ENCODE peak calls at places on chromosomes 16 and 17, in six cellular contexts. L is IMR-90, R is GM12878, M is A549, K is K562, T is SK-N-SH. B is an unnamed sample.

GRCh38 chr17:21689604-21690003 is 2.7 kb upstream of the KCNJ18 start:
- DNase-seq in L (peak), R (no peak), M (peak), K (no peak), T (no peak), B (no peak)

GRCh38 chr17:78736526-78737079 is 45.5 kb downstream of the CYTH1 start:
- DNase-seq in L (no peak), R (no peak), M (peak), K (peak), T (no peak), B (no peak)

GRCh38 chr16:608019-608418 is 18.2 kb downstream of the RAB40C start:
- DNase-seq in L (no peak), R (no peak), M (no peak), K (no peak), T (no peak), B (no peak)

GRCh38 chr17:62708587-62708986 is 81.1 kb downstream of the MRC2 start:
- DNase-seq in L (no peak), R (no peak), M (no peak), K (no peak), T (no peak), B (no peak)

GRCh38 chr17:42227849-42228696 is 33.8 kb upstream of the GHDC start:
- DNase-seq in L (peak), R (no peak), M (no peak), K (no peak), T (no peak), B (no peak)

GRCh38 chr16:27298132-27298531 is 15.6 kb upstream of the IL4R start:
- DNase-seq in L (no peak), R (no peak), M (no peak), K (no peak), T (no peak), B (no peak)

GRCh38 chr16:49658491-49658890 is 197.4 kb downstream of the ZNF423 start:
- DNase-seq in L (no peak), R (no peak), M (no peak), K (no peak), T (no peak), B (no peak)

GRCh38 chr17:78679495-78680395 is 102.3 kb downstream of the CYTH1 start:
- DNase-seq in L (no peak), R (no peak), M (no peak), K (no peak), T (no peak), B (no peak)

GRCh38 chr16:19884611-19885455 is at the start of gene GPRC5B:
- DNase-seq in L (peak), R (no peak), M (peak), K (peak), T (peak), B (no peak)

GRCh38 chr17:4472281-4472680 is 26.4 kb upstream of the SPNS2 start:
- DNase-seq in L (no peak), R (no peak), M (no peak), K (no peak), T (no peak), B (no peak)

GRCh38 chr17:28738680-28739384 is 5.0 kb upstream of the TRAF4 start:
- DNase-seq in L (no peak), R (peak), M (no peak), K (no peak), T (no peak), B (no peak)

GRCh38 chr16:10992112-10992511 is 47.7 kb downstream of the CLEC16A start:
- DNase-seq in L (peak), R (no peak), M (no peak), K (no peak), T (no peak), B (no peak)

GRCh38 chr16:86931410-86931941 is 353.1 kb downstream of the FOXL1 start:
- DNase-seq in L (peak), R (no peak), M (no peak), K (peak), T (no peak), B (no peak)
- TF ChIP-seq SMC3 in L (no peak), R (no peak), M (no peak), K (no peak), T (no peak), B (no peak)

GRCh38 chr17:81341347-81342061 is 46.4 kb upstream of the SLC38A10 start:
- DNase-seq in L (no peak), R (no peak), M (no peak), K (no peak), T (no peak), B (no peak)

GRCh38 chr17:81342700-81343070 is 47.6 kb upstream of the SLC38A10 start:
- DNase-seq in L (no peak), R (no peak), M (no peak), K (no peak), T (no peak), B (no peak)

GRCh38 chr17:81339502-81340296 is 44.6 kb upstream of the SLC38A10 start:
- DNase-seq in L (no peak), R (no peak), M (peak), K (no peak), T (no peak), B (peak)

GRCh38 chr17:81340606-81341346 is 45.7 kb upstream of the SLC38A10 start:
- DNase-seq in L (no peak), R (no peak), M (no peak), K (no peak), T (peak), B (no peak)

GRCh38 chr17:81342062-81342699 is 47.1 kb upstream of the SLC38A10 start:
- DNase-seq in L (no peak), R (no peak), M (no peak), K (no peak), T (no peak), B (no peak)
- TF ChIP-seq RAD21 in L (no peak), R (no peak), M (no peak), K (no peak), T (no peak), B (no peak)

DNA sequence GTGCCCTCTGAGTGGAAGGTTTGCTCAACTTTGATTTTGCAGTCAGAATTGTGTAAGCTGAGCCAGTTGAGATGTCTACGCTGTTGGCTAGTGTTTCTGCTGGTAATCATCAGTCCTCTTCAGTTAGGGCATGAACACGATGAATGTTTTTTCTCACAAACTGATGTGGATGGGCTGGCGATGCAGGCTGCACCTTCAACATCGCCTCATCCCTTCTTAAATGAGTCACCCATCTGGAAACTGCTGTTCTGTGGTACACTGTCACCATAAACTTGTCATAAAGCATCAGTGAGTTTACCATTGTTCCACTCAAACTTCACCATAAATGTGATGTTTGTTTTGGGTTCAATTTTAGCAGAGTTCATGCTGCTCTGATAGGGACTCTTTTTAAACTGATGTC is 8.4 kb downstream of the C16orf95 start:
- DNase-seq in L (no peak), R (no peak), M (no peak), K (no peak), T (no peak), B (no peak)
- TF ChIP-seq SMC3 in L (no peak), R (no peak), M (no peak), K (no peak), T (no peak), B (no peak)

GRCh38 chr16:84740596-84741071 is 40.8 kb downstream of the USP10 start:
- DNase-seq in L (no peak), R (no peak), M (no peak), K (no peak), T (no peak), B (peak)

GRCh38 chr16:84739349-84740124 is 39.7 kb downstream of the USP10 start:
- DNase-seq in L (peak), R (no peak), M (no peak), K (no peak), T (no peak), B (peak)

GRCh38 chr16:84746231-84746630 is 46.4 kb downstream of the USP10 start:
- DNase-seq in L (no peak), R (no peak), M (no peak), K (no peak), T (no peak), B (no peak)

GRCh38 chr16:84741351-84741791 is 41.6 kb downstream of the USP10 start:
- DNase-seq in L (peak), R (no peak), M (no peak), K (no peak), T (no peak), B (no peak)

DNA sequence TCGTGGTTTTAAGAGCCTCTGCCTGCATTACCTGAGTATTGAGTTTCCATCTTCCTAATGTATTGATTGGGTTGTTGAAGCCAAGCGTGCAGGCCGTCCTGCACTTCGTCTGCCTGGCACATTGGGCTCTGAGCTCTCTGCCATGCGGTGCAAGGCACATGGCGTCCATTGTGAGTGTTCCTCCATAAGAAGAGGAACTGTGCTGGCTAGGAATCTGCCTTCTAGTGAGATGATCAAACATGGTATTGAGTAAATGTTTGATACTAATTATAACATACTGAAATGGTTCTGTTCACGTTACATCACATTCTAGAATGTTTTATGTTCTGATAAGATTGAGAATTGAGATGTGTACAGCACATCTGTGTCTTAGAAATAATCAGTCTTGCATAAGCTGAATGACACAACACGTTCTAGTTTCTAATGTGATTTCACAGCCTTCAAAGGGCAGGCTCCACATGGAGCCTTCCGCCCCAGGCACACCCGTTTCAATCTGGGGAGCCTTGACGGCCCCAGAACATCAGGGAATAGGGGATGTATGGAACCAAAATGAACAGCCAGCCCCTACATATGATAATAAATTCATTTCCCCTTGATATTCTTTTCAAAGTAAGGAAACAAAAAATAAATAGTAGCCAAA is 42.9 kb downstream of the USP10 start:
- DNase-seq in L (no peak), R (no peak), M (no peak), K (no peak), T (no peak), B (no peak)
- TF ChIP-seq RAD21 in L (no peak), R (no peak), M (no peak), K (no peak), T (no peak), B (no peak)

GRCh38 chr16:87012954-87013938 is 303.9 kb downstream of the C16orf95 start:
- DNase-seq in L (no peak), R (no peak), M (no peak), K (no peak), T (peak), B (no peak)
- TF ChIP-seq SMC3 in L (no peak), R (no peak), M (no peak), K (no peak), T (no peak), B (no peak)

DNA sequence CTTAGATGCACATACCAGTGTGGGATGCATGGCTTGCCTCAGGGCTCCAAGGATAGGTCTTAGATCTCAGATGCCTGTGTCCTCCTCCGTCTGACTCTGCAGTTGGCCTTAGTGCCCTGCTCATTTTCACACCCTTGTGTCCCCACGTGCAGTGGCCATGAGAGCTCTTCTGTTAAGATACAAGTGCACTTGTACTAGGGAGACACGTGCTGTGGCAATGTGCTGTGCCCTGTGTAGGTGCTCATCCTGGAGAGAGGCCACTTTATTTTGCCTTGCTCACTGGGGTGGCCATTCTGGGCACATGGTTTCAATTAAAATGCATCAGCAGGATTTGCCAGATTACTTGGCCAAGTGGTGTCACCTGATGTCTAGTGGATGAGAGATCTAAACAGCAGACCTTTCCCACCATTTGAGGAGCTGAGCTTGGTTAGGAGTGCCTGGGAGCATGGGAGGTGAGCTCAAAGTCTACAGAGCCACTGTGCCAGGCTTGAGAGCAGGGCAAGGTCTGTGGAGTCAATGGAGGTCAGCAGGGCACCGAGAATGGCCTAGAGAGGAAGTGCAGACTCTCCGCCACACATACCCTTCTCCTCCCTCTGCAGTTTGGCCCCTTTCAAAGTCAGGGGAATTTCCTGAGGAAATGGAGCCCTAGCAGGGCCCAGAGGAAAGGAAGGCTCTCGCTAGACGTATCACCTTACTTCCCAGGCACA is 25.2 kb upstream of the SMPD3 start:
- DNase-seq in L (no peak), R (peak), M (no peak), K (no peak), T (no peak), B (no peak)
- TF ChIP-seq RAD21 in L (no peak), R (no peak), M (no peak), K (no peak), T (no peak), B (no peak)

DNA sequence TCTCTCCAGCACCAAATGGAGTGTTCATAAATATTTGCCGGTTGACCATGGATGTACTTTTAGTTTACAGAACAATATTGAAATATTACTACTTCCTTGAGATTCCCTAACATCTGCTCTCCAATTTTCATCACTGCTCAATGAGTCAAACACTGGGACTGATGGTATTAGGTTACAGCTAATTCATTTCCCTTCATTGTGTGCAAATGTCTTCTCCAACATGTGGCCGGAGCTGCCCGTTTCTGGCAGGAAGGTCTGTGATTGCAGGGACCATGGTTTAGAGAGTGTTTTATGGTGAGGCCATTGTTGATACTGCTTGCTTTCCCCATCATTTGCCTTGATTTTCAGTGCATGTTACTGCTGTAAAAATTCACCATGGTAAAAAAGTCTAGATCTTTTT is 209.3 kb downstream of the HS3ST3B1 start:
- DNase-seq in L (peak), R (no peak), M (no peak), K (no peak), T (no peak), B (no peak)
- TF ChIP-seq SMC3 in L (no peak), R (no peak), M (no peak), K (no peak), T (no peak), B (no peak)

GRCh38 chr16:53812914-53813313 is 109.0 kb downstream of the FTO start:
- DNase-seq in L (no peak), R (no peak), M (no peak), K (peak), T (no peak), B (no peak)
- TF ChIP-seq RAD21 in L (no peak), R (no peak), M (no peak), K (no peak), T (no peak), B (no peak)

GRCh38 chr16:76338472-76338871 is 61.3 kb downstream of the CNTNAP4 start:
- DNase-seq in L (no peak), R (no peak), M (no peak), K (no peak), T (no peak), B (no peak)

GRCh38 chr16:76335187-76335974 is 58.2 kb downstream of the CNTNAP4 start:
- DNase-seq in L (no peak), R (no peak), M (no peak), K (no peak), T (no peak), B (no peak)
- TF ChIP-seq SMC3 in L (no peak), R (no peak), M (no peak), K (no peak), T (no peak), B (no peak)

DNA sequence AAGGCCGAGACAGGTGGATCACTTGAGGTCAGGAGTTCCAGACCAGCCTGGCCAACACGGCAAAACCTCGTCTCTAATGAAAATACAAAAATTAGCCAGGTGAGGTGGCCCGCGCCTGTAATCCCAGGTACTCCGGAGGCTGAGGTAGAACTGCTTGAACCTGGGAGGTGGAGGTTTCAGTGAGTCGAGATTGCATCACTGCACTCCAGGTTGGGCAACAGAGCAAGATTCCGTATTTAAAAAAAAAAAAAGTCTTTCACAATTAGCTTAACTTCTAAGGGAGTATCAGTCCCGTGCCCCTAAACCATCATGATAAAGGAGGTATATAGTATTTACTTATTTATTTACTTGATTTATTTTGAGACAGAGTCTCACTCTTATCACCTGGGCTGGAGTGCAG is 3.4 kb upstream of the MEFV start:
- DNase-seq in L (no peak), R (no peak), M (no peak), K (no peak), T (no peak), B (no peak)
- TF ChIP-seq RAD21 in L (no peak), R (no peak), M (no peak), K (no peak), T (no peak), B (no peak)